ENCODE peak calls at places on chromosomes 6 and 20, in nine cellular contexts. E is hepatocyte; D is uterus; C is non-pigmented ciliary epithelial cell; W is ACHN; F is H54; Z is stimulated activated CD4-positive, alpha-beta T cell treated with anti-CD3 and anti-CD28 coated beads, Interleukin-15, amount 100 ng/mL, for 24 hours; P is nucleus accumbens; J is NCI-H1436 treated with DMSO at 0.1 percent for 48 hours. O is an unnamed sample.

GRCh38 chr6:91149246-91149645 is 562.4 kb upstream of the MAP3K7 start:
- DNase-seq in Z (no peak), F (no peak), E (no peak), D (no peak), J (no peak), P (no peak), W (no peak), C (no peak), O (no peak)

GRCh38 chr6:63496388-63496804 is 75.9 kb upstream of the LOC128125822 start:
- DNase-seq in F (no peak), J (no peak), E (peak), Z (no peak), P (no peak), C (no peak), D (no peak), W (no peak), O (no peak)

GRCh38 chr6:155452576-155452975 is 3.1 kb downstream of the NOX3 start:
- DNase-seq in C (no peak), F (no peak), J (no peak), P (no peak), W (no peak), D (no peak), Z (no peak), E (no peak), O (no peak)

GRCh38 chr20:23254505-23254904 is 96.1 kb upstream of the NXT1 start:
- DNase-seq in C (no peak), J (no peak), Z (no peak), W (no peak), D (no peak), P (no peak), E (no peak), F (no peak), O (no peak)

GRCh38 chr6:130020106-130020851 is 1.9 kb downstream of the L3MBTL3 start:
- DNase-seq in W (peak), Z (peak), C (no peak), E (peak), F (no peak), J (no peak), P (no peak), D (peak), O (peak)

GRCh38 chr6:128209771-128210170 is 308.9 kb upstream of the THEMIS start:
- DNase-seq in W (peak), P (no peak), F (peak), Z (no peak), C (peak), E (no peak), D (no peak), J (no peak), O (no peak)

GRCh38 chr6:107736713-107737396 is 87.3 kb downstream of the SCML4 start:
- DNase-seq in C (no peak), Z (no peak), W (no peak), E (no peak), P (no peak), J (no peak), F (no peak), D (no peak), O (no peak)

GRCh38 chr6:144447487-144447886 is 162.4 kb downstream of the UTRN start:
- DNase-seq in W (no peak), J (no peak), D (no peak), E (no peak), F (no peak), C (peak), P (no peak), Z (no peak), O (no peak)

GRCh38 chr6:82370788-82371187 is 7.2 kb downstream of the TPBG start:
- DNase-seq in E (no peak), P (no peak), J (no peak), F (no peak), Z (no peak), W (no peak), D (no peak), C (no peak), O (no peak)

GRCh38 chr6:38452816-38453215 is 186.9 kb downstream of the BTBD9 start:
- DNase-seq in P (no peak), W (no peak), D (no peak), F (no peak), J (no peak), C (no peak), E (no peak), Z (no peak), O (no peak)

GRCh38 chr20:50245561-50246366 is 55.1 kb downstream of the CEBPB start:
- DNase-seq in C (no peak), W (peak), D (no peak), E (peak), J (no peak), F (peak), P (no peak), Z (no peak), O (no peak)

GRCh38 chr6:108946695-108947094 is 98.5 kb downstream of the ARMC2 start:
- DNase-seq in J (no peak), C (peak), P (no peak), F (no peak), D (peak), Z (no peak), W (no peak), E (no peak), O (no peak)

GRCh38 chr6:147624946-147625515 is 116.5 kb downstream of the SAMD5 start:
- DNase-seq in C (no peak), E (no peak), D (no peak), J (no peak), F (no peak), P (no peak), Z (no peak), W (no peak), O (no peak)

GRCh38 chr20:24098886-24099285 is 110.3 kb upstream of the GGTLC1 start:
- DNase-seq in Z (no peak), E (peak), P (no peak), J (no peak), F (no peak), W (no peak), C (peak), D (no peak), O (no peak)

GRCh38 chr6:135176464-135176863 is 4.6 kb upstream of the MYB start:
- DNase-seq in W (no peak), E (no peak), P (no peak), Z (no peak), D (no peak), J (no peak), F (no peak), C (no peak), O (no peak)

GRCh38 chr6:5401845-5402738 is 140.8 kb downstream of the FARS2 start:
- DNase-seq in Z (no peak), D (no peak), C (no peak), J (no peak), P (no peak), E (no peak), W (peak), F (no peak), O (no peak)

GRCh38 chr6:157520117-157520406 is 139.1 kb downstream of the ZDHHC14 start:
- DNase-seq in P (no peak), E (no peak), D (no peak), W (no peak), J (no peak), F (no peak), Z (no peak), C (no peak), O (no peak)

GRCh38 chr20:49233226-49233625 is 14.0 kb downstream of the DDX27 start:
- DNase-seq in C (no peak), D (no peak), J (no peak), E (no peak), W (no peak), F (no peak), Z (no peak), P (no peak), O (no peak)

GRCh38 chr6:138204303-138204702 is 14.0 kb downstream of the PBOV1 start:
- DNase-seq in W (no peak), P (no peak), E (no peak), C (no peak), F (no peak), J (no peak), Z (no peak), D (no peak), O (no peak)

GRCh38 chr6:30744054-30744805 is at the start of gene IER3:
- DNase-seq in D (peak), F (peak), J (no peak), Z (peak), E (peak), P (peak), W (peak), C (peak), O (peak)

GRCh38 chr6:118344014-118344670 is 204.0 kb upstream of the PLN start:
- DNase-seq in F (no peak), D (no peak), P (no peak), C (no peak), W (no peak), Z (no peak), E (peak), J (no peak), O (no peak)

GRCh38 chr6:133083248-133083967 is 157.7 kb upstream of the EYA4 start:
- DNase-seq in P (no peak), W (no peak), Z (no peak), J (peak), F (no peak), E (no peak), D (no peak), C (no peak), O (no peak)